ENCODE peak calls at places on chromosomes 2 and 18, in eight cellular contexts. K, T, N, S, X, U, J and G are unnamed samples.

GRCh38 chr2:5798083-5798482 is 105.9 kb downstream of the SOX11 start:
- DNase-seq in S (no peak), X (no peak), K (no peak), J (peak; percentile 43), U (peak; percentile 64), N (no peak), T (no peak), G (no peak)

GRCh38 chr2:148674063-148675020 is 29.8 kb downstream of the EPC2 start:
- DNase-seq in X (peak; percentile 44), K (no peak), S (peak; percentile 41), T (peak; percentile 18), U (no peak), N (no peak), J (no peak), G (no peak)

GRCh38 chr2:189092936-189093335 is 86.6 kb downstream of the COL5A2 start:
- DNase-seq in K (no peak), J (peak; percentile 96), T (no peak), U (peak; percentile 81), N (no peak), X (no peak), S (no peak), G (no peak)

GRCh38 chr2:26557244-26557925 is 79.5 kb upstream of the OTOF start:
- DNase-seq in S (no peak), N (no peak), K (no peak), X (no peak), U (no peak), J (no peak), T (no peak), G (no peak)

GRCh38 chr2:151771599-151772358 is 37.5 kb upstream of the NEB start:
- DNase-seq in K (no peak), U (peak; percentile 37), N (no peak), J (peak; percentile 82), T (no peak), X (peak; percentile 80), S (no peak), G (no peak)

GRCh38 chr2:21256006-21256405 is 132.2 kb downstream of the TDRD15 start:
- DNase-seq in U (peak; percentile 55), T (no peak), S (peak; percentile 78), X (no peak), N (no peak), K (peak; percentile 33), J (no peak), G (no peak)

GRCh38 chr2:27495840-27496356 is 741 bp upstream of the GCKR start:
- DNase-seq in N (no peak), U (no peak), S (no peak), K (no peak), J (no peak), T (no peak), X (no peak), G (no peak)

GRCh38 chr2:127814677-127815076 is 3.7 kb upstream of the WDR33 start:
- DNase-seq in J (no peak), U (no peak), K (no peak), X (no peak), N (no peak), T (no peak), S (no peak), G (no peak)

GRCh38 chr2:188788621-188789020 is 185.6 kb upstream of the COL3A1 start:
- DNase-seq in U (peak; percentile 96), N (no peak), K (peak; percentile 23), J (peak; percentile 88), T (peak; percentile 43), S (peak; percentile 35), X (no peak), G (no peak)

GRCh38 chr2:1628893-1629292 is 115.4 kb downstream of the PXDN start:
- DNase-seq in T (no peak), X (no peak), K (no peak), S (no peak), J (peak; percentile 80), U (no peak), N (no peak), G (no peak)

GRCh38 chr18:34033968-34034367 is 190.7 kb downstream of the NOL4 start:
- DNase-seq in K (no peak), U (no peak), T (no peak), J (no peak), S (no peak), N (no peak), X (no peak), G (no peak)

GRCh38 chr2:157625311-157625710 is 3.4 kb downstream of the ACVR1C start:
- DNase-seq in U (no peak), X (no peak), T (no peak), J (no peak), K (no peak), N (no peak), S (no peak), G (no peak)

GRCh38 chr18:13725566-13726227 is 661 bp downstream of the FAM210A start:
- DNase-seq in S (no peak), J (peak; percentile 3), K (no peak), X (no peak), U (no peak), N (no peak), T (peak; percentile 29), G (peak; percentile 38)

GRCh38 chr2:159853101-159853500 is 55.1 kb upstream of the CD302 start:
- DNase-seq in S (no peak), N (no peak), J (no peak), U (no peak), X (no peak), K (no peak), T (no peak), G (no peak)

GRCh38 chr2:20350105-20350712 is 435 bp downstream of the PUM2 start:
- DNase-seq in K (peak; percentile 62), J (no peak), S (peak; percentile 86), U (peak; percentile 19), N (peak; percentile 67), X (peak; percentile 63), T (peak; percentile 75), G (peak; percentile 42)

GRCh38 chr18:57437433-57437781 is 2.2 kb downstream of the ONECUT2 start:
- DNase-seq in X (peak; percentile 31), J (no peak), K (no peak), T (no peak), N (no peak), U (no peak), S (no peak), G (no peak)
- TF ChIP-seq CTCF in X (no peak), J (no peak), K (no peak), T (no peak), N (no peak), U (no peak), S (no peak), G (no peak)

DNA sequence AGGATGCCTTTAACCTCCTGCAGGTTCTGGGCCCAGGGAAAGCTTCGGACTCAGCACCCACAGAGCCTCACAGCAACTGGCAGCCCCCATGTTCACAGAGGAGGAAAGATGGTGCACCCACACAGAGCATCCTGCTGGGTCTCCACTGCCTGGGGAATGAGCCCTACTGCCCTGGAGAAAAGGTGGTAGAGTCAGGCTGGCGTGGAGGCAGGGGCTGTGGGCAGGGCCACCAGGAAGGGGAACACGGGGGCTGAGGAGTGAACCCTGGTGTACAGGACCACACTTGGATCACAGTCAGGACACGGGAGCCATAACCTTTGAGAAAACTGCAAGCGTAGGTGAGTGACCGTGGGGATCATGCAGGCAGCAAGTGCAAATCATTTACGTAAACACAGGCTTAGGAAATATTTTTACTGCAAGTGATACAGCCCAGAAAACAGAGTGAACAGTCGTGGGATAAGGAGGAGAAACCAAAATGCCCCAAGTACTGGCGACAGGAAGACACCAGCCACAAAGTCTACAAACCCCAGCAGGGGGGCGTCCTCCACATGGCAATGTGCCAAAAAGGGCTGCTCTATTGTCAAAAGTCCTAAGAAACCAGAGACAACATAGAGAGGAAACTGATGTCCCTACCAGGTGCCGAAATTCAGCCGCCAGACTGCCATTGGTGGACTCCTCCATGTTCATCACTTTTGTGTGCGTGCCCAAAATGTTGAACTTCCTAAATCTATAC is 27.6 kb downstream of the STAT1 start:
- DNase-seq in T (no peak), N (no peak), J (no peak), X (no peak), U (no peak), K (no peak), S (peak; percentile 78), G (no peak)
- TF ChIP-seq CTCF in T (no peak), N (no peak), J (no peak), X (no peak), U (no peak), K (no peak), S (no peak), G (no peak)

GRCh38 chr2:217918220-217919024 is 84.4 kb downstream of the TNS1 start:
- DNase-seq in N (no peak), S (peak; percentile 29), J (no peak), K (no peak), U (peak; percentile 39), T (no peak), X (no peak), G (no peak)
- TF ChIP-seq CTCF in N (no peak), S (peak; percentile 15), J (peak; percentile 36), K (no peak), U (no peak), T (no peak), X (peak; percentile 17), G (no peak)

DNA sequence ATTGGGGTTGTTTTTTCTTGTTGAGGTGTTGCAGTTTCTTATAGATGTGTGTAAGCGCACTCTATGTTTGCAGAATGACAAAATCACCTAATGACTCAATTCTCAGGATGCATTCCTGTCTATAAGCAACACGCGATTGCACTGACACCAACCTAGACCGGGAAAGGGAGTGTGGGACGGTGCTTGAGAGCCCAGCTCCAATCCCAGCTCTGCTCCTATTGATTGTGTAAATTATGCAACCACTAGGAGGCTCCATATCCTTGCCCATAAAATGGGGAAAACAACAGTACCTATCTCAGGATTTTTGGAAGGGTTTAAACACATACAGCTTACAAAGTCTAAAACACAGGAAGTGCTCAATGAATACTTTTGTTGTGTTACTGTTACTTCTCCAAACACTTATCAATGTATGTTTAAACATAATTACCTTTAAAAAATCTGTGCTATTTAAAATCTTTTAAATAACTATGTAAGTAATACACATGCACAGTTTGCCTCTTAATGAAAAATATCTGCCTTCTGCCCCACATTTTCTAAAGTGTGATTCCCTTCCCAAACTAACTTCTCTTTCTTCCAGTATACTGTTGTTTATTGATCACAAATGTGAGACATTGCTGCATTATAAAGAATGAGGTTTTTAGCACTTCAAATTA is 132.5 kb downstream of the SPHKAP start:
- DNase-seq in S (peak; percentile 34), K (no peak), J (peak; percentile 54), T (peak; percentile 81), N (peak; percentile 70), X (peak; percentile 6), U (peak; percentile 56), G (no peak)
- TF ChIP-seq CTCF in S (peak; percentile 51), K (peak; percentile 45), J (peak; percentile 78), T (peak; percentile 64), N (peak; percentile 73), X (peak; percentile 56), U (peak; percentile 72), G (peak; percentile 59)

GRCh38 chr18:58409802-58410445 is 219.0 kb downstream of the ALPK2 start:
- DNase-seq in T (no peak), J (no peak), U (no peak), X (no peak), N (no peak), K (no peak), S (no peak), G (no peak)

GRCh38 chr18:58405107-58405898 is 223.6 kb downstream of the ALPK2 start:
- DNase-seq in U (no peak), T (no peak), X (no peak), J (no peak), K (no peak), S (no peak), N (no peak), G (no peak)

GRCh38 chr18:58407263-58407648 is 221.6 kb downstream of the ALPK2 start:
- DNase-seq in X (no peak), J (no peak), S (no peak), U (no peak), K (no peak), T (peak; percentile 68), N (no peak), G (no peak)

GRCh38 chr18:58408665-58409064 is 220.2 kb downstream of the ALPK2 start:
- DNase-seq in U (no peak), T (no peak), N (no peak), S (no peak), K (no peak), J (no peak), X (no peak), G (no peak)

GRCh38 chr18:58407649-58408407 is 221.1 kb downstream of the ALPK2 start:
- DNase-seq in N (no peak), T (peak; percentile 68), S (no peak), X (no peak), U (no peak), K (no peak), J (no peak), G (no peak)
- TF ChIP-seq CTCF in N (no peak), T (no peak), S (no peak), X (no peak), U (no peak), K (no peak), J (no peak), G (no peak)